ENCODE peak calls at places on chromosomes 3 and 15, in four cellular contexts. X, Y, B and Q are unnamed samples. For H3K27me3, the result is how much of the 10 kb centered on the place peaks cover.

GRCh38 chr3:195900426-195901355 is 7.7 kb downstream of the TNK2 start:
- DNase-seq in Y (no peak), B (peak), X (peak), Q (peak)

GRCh38 chr15:89912674-89913396 is at the start of gene ARPIN:
- DNase-seq in B (peak), X (no peak), Y (peak), Q (peak)

GRCh38 chr3:154954750-154955149 is 125.4 kb upstream of the MME start:
- DNase-seq in Y (peak), X (no peak), B (no peak), Q (no peak)

GRCh38 chr3:24475945-24476344 is 18.7 kb downstream of the THRB start:
- DNase-seq in B (no peak), X (no peak), Y (no peak), Q (no peak)

GRCh38 chr3:66195347-66195783 is 25.4 kb upstream of the SLC25A26 start:
- DNase-seq in B (peak), Y (peak), X (no peak), Q (peak)

GRCh38 chr3:134463676-134464611 is 21.8 kb downstream of the ANAPC13 start:
- DNase-seq in X (no peak), B (no peak), Y (no peak), Q (peak)

GRCh38 chr3:32414527-32415202 is 23.0 kb downstream of the CMTM7 start:
- DNase-seq in B (no peak), Y (no peak), X (peak), Q (peak)

GRCh38 chr3:150925751-150926201 is 20.5 kb upstream of the MINDY4B start:
- DNase-seq in X (peak), Y (peak), B (peak), Q (peak)

GRCh38 chr3:18372786-18373405 is 52.2 kb downstream of the SATB1 start:
- DNase-seq in Y (no peak), B (no peak), X (no peak), Q (no peak)

GRCh38 chr15:39429898-39430357 is 151.0 kb upstream of the THBS1 start:
- DNase-seq in X (no peak), B (no peak), Y (peak), Q (no peak)

GRCh38 chr15:55088207-55088606 is 108.5 kb downstream of the RSL24D1 start:
- DNase-seq in X (no peak), B (no peak), Y (no peak), Q (no peak)

GRCh38 chr15:91886878-91887277 is 33.4 kb downstream of the SLCO3A1 start:
- DNase-seq in X (no peak), Y (no peak), B (no peak), Q (no peak)

GRCh38 chr3:74393426-74393825 is 221.0 kb downstream of the CNTN3 start:
- DNase-seq in B (no peak), X (no peak), Y (no peak), Q (no peak)

GRCh38 chr3:32843504-32844321 is 25.9 kb downstream of the TRIM71 start:
- DNase-seq in Y (no peak), X (no peak), B (no peak), Q (no peak)

GRCh38 chr3:186896875-186897274 is 33.5 kb upstream of the ST6GAL1 start:
- DNase-seq in X (no peak), B (no peak), Y (peak), Q (no peak)

GRCh38 chr3:117885046-117885445 is 1149.6 kb downstream of the IGSF11 start:
- DNase-seq in X (no peak), B (no peak), Y (no peak), Q (no peak)

GRCh38 chr3:123602325-123602724 is 17.5 kb upstream of the HACD2 start:
- DNase-seq in Y (no peak), B (no peak), X (no peak), Q (no peak)

GRCh38 chr3:161305095-161305991 is 66.0 kb downstream of the SPTSSB start:
- DNase-seq in Y (no peak), B (no peak), X (peak), Q (no peak)

GRCh38 chr15:99085413-99086326 is 19.2 kb upstream of the SYNM start:
- DNase-seq in Y (no peak), B (no peak), X (no peak), Q (no peak)

GRCh38 chr3:20726786-20727185 is 540.8 kb upstream of the SGO1 start:
- DNase-seq in Y (no peak), B (no peak), X (no peak), Q (no peak)

GRCh38 chr3:109863701-109864100 is 526.4 kb upstream of the DPPA4 start:
- DNase-seq in B (no peak), Y (no peak), X (no peak), Q (no peak)

GRCh38 chr3:185402561-185402960 is 39.6 kb downstream of the MAP3K13 start:
- DNase-seq in Y (no peak), B (no peak), X (no peak), Q (no peak)

GRCh38 chr3:11391930-11392688 is 119.9 kb downstream of the ATG7 start:
- DNase-seq in X (no peak), Y (no peak), B (no peak), Q (no peak)

GRCh38 chr3:124867511-124867910 is 19.7 kb downstream of the ITGB5 start:
- DNase-seq in B (no peak), X (no peak), Y (no peak), Q (no peak)

GRCh38 chr3:27590437-27591320 is 106.5 kb upstream of the SLC4A7 start:
- DNase-seq in Y (no peak), X (peak), B (no peak), Q (no peak)

GRCh38 chr3:33637482-33637881 is 80.6 kb downstream of the CLASP2 start:
- DNase-seq in Y (no peak), B (no peak), X (no peak), Q (no peak)

GRCh38 chr3:141128126-141128777 is 77.1 kb downstream of the SPSB4 start:
- DNase-seq in B (no peak), Y (no peak), X (no peak), Q (no peak)

GRCh38 chr15:41151451-41152005 is 35.4 kb upstream of the INO80 start:
- DNase-seq in B (peak), X (no peak), Y (no peak), Q (no peak)

GRCh38 chr3:159669024-159669476 is 319.6 kb upstream of the IL12A start:
- DNase-seq in X (no peak), Y (no peak), B (no peak), Q (no peak)

GRCh38 chr15:39391230-39391629 is 189.6 kb upstream of the THBS1 start:
- DNase-seq in Y (no peak), B (no peak), X (no peak), Q (no peak)

DNA sequence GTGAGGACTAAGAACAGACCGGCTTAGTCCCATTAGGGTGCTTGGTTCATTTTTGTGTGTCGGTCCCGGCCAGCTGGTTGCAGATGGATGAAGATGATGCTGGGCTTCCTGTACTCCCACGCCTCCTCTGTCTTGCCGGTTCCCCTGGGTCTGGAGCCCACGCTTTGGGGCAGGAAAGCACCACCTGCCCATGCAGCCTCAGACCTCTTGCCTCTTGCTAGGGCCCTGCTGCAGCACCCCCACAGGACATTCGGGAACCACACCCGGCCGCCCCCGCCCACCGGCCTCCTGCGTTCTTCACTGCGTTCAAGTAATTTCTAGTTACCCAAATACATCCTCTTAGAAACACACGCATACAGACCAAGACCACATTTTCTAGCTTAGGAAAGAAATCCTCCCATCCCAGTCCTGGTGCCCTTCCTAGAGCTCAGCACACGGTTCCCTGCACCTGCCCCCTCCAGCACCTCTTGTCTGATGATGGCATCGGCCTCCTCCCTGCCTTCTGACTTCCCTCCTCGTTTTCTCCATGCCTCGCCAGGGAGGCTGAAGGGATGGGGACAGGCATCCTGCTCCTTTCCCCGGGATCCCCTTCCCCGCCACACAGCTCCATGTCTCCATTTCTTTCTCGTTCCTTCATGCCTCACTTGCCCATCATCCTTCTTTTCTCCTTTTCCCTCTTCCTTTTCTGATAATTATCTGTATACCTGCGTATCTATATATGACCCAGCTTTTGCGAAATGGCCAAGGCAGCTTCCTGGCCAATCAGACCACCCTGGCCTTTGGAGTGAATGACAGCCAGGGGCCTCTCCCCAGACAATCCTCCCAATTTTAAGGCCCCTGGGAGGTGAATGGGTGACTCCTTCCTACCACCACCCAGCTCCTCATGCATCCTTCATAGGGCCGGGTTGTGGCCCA is 30.9 kb downstream of the FAM3D start:
- DNase-seq in Y (no peak), B (peak), X (no peak), Q (no peak)
- H3K27me3 ChIP-seq in Y (under half), B (under half), X (under half), Q (under half)

GRCh38 chr3:181729071-181729915 is 17.6 kb downstream of the SOX2 start:
- DNase-seq in X (no peak), B (no peak), Y (no peak), Q (no peak)
- H3K27me3 ChIP-seq in X (under half), B (under half), Y (half or more), Q (half or more)

GRCh38 chr15:88749699-88750098 is 53.5 kb upstream of the ACAN start:
- DNase-seq in B (no peak), Y (no peak), X (no peak), Q (no peak)

GRCh38 chr15:88756521-88756920 is 46.7 kb upstream of the ACAN start:
- DNase-seq in X (no peak), Y (no peak), B (no peak), Q (no peak)

GRCh38 chr15:88752501-88752900 is 50.7 kb upstream of the ACAN start:
- DNase-seq in X (no peak), B (no peak), Y (no peak), Q (no peak)

GRCh38 chr15:88756926-88757325 is 46.3 kb upstream of the ACAN start:
- DNase-seq in B (no peak), Y (no peak), X (no peak), Q (no peak)

DNA sequence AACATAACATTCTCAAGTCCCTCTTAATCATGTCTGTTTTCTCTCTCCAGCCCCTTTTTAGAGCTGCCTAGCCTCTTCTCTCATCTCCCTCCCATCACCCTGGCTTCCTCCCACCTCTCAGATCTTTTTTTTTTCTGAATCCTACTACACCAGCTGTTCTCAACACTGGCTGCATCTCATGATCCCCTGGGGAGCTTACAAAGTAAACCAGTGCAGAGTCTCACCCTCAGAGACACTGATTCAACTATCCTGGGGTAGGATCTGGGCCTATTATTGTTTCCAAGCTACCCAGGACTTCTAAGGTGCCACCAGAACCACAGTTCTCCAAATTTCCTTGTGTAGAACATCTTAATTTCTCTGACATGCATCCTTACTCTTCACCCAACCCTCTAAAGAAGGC is 50.3 kb upstream of the ACAN start:
- DNase-seq in B (no peak), Y (no peak), X (no peak), Q (no peak)
- H3K27me3 ChIP-seq in B (under half), Y (under half), X (under half), Q (under half)

GRCh38 chr15:37109151-37109912 is 9.0 kb upstream of the MEIS2 start:
- DNase-seq in X (no peak), Y (no peak), B (no peak), Q (no peak)

GRCh38 chr15:37109952-37110630 is 9.7 kb upstream of the MEIS2 start:
- DNase-seq in B (peak), X (no peak), Y (peak), Q (peak)

GRCh38 chr15:37112963-37113362 is 12.6 kb upstream of the MEIS2 start:
- DNase-seq in Y (no peak), X (no peak), B (no peak), Q (no peak)

GRCh38 chr15:37112171-37112570 is 11.8 kb upstream of the MEIS2 start:
- DNase-seq in X (no peak), Y (no peak), B (no peak), Q (no peak)

DNA sequence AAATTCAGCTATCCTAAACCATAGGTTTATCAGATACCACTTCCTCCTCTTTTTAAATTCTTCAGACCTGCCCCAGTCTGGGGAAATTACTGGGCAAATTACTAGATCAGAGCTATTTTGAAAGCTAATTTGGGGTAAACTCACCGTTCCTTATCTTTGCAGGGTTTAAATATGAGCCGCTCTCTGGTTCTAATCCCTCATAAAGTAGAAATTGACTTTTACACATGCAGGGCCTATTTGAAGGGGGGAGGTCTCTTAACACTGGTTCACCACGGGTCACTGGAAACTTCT is 11.0 kb upstream of the MEIS2 start:
- DNase-seq in Y (no peak), X (no peak), B (no peak), Q (no peak)
- H3K27me3 ChIP-seq in Y (under half), X (half or more), B (under half), Q (under half)

DNA sequence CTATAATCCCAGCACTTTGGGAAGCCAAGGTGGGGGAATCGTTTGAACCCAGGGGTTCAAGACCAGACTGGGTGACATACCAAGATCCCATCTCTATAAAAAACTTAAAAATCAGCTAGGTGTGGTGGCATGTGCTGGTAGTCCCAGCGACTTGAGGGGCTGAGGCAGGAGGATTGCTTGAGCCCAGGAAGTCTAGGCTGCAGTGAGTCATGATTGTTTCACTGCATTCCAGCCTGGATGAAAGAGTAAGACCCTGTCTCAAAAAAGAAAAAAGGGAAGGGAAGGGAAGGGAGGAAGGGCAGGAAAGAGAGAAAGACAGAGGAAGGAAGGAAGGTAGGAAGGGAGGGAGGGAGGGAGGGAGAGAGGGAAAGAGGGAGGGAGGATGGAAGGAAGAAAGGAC is 133.7 kb upstream of the LRRN1 start:
- DNase-seq in B (no peak), Y (no peak), X (no peak), Q (no peak)
- H3K27me3 ChIP-seq in B (under half), Y (half or more), X (under half), Q (under half)

GRCh38 chr3:13785853-13786455 is 93.9 kb downstream of the WNT7A start:
- DNase-seq in B (no peak), Y (no peak), X (no peak), Q (no peak)
- H3K27me3 ChIP-seq in B (under half), Y (under half), X (under half), Q (under half)